ENCODE peak calls at places on chromosomes 4 and X, in five cellular contexts. S is CD8-positive, alpha-beta T cell; Y is mammary epithelial cell; G is lower lobe of right lung; U is PC-3. J is an unnamed sample.

GRCh38 chr4:94274912-94275311 is 67.2 kb downstream of the SMARCAD1 start:
- DNase-seq in S (no peak), Y (no peak), G (no peak), U (peak), J (no peak)

GRCh38 chrX:119007189-119007770 is 32.9 kb downstream of the LONRF3 start:
- DNase-seq in S (no peak), Y (no peak), G (no peak), U (no peak), J (no peak)

GRCh38 chr4:111937368-111937767 is 207.9 kb upstream of the FAM241A start:
- DNase-seq in S (no peak), Y (peak), G (no peak), U (peak), J (no peak)

GRCh38 chr4:55386073-55386472 is 9.7 kb upstream of the TMEM165 start:
- DNase-seq in S (no peak), Y (peak), G (no peak), U (peak), J (no peak)

GRCh38 chr4:2484169-2484568 is 15.3 kb downstream of the RNF4 start:
- DNase-seq in S (no peak), Y (no peak), G (no peak), U (no peak), J (no peak)

GRCh38 chrX:33194876-33195433 is 16.4 kb downstream of the DMD start:
- DNase-seq in S (no peak), Y (no peak), G (no peak), U (no peak), J (no peak)

GRCh38 chrX:54064564-54064963 is 20.3 kb upstream of the PHF8 start:
- DNase-seq in S (no peak), Y (no peak), G (no peak), U (peak), J (no peak)

GRCh38 chrX:147953976-147954375 is 27.2 kb upstream of the FMR1NB start:
- DNase-seq in S (no peak), Y (no peak), G (no peak), U (no peak), J (no peak)

GRCh38 chrX:65668362-65669310 is 1.2 kb downstream of the MSN start:
- DNase-seq in S (peak), Y (peak), G (peak), U (peak), J (peak)

GRCh38 chrX:106621836-106622235 is 10.1 kb downstream of the RADX start:
- DNase-seq in S (no peak), Y (no peak), G (no peak), U (no peak), J (no peak)

GRCh38 chr4:54066718-54067129 is 2.3 kb upstream of the CHIC2 start:
- DNase-seq in S (no peak), Y (no peak), G (no peak), U (no peak), J (no peak)

GRCh38 chr4:7514281-7514680 is 79.6 kb upstream of the PSAPL1 start:
- DNase-seq in S (no peak), Y (no peak), G (no peak), U (no peak), J (no peak)

GRCh38 chrX:11899091-11899490 is 141.1 kb downstream of the MSL3 start:
- DNase-seq in S (no peak), Y (peak), G (no peak), U (peak), J (no peak)

GRCh38 chr4:40915318-40916217 is 165.8 kb downstream of the NSUN7 start:
- DNase-seq in S (no peak), Y (no peak), G (no peak), U (no peak), J (no peak)

GRCh38 chrX:147803948-147804347 is 107.8 kb upstream of the FMR1 start:
- DNase-seq in S (no peak), Y (no peak), G (no peak), U (peak), J (no peak)

GRCh38 chrX:76076124-76076523 is 96.7 kb upstream of the PBDC1 start:
- DNase-seq in S (no peak), Y (no peak), G (no peak), U (no peak), J (no peak)

GRCh38 chrX:37423864-37424569 is 74.9 kb downstream of the PRRG1 start:
- DNase-seq in S (no peak), Y (no peak), G (no peak), U (peak), J (no peak)

GRCh38 chrX:51155157-51155556 is 177.5 kb upstream of the NUDT10 start:
- DNase-seq in S (no peak), Y (no peak), G (no peak), U (no peak), J (no peak)

GRCh38 chrX:55874807-55875206 is 157.3 kb downstream of the RRAGB start:
- DNase-seq in S (no peak), Y (no peak), G (no peak), U (no peak), J (no peak)

GRCh38 chr4:184805462-184806245 is 20.1 kb downstream of the ACSL1 start:
- DNase-seq in S (no peak), Y (no peak), G (peak), U (peak), J (peak)

GRCh38 chr4:135777386-135777785 is 1575.8 kb upstream of the PABPC4L start:
- DNase-seq in S (no peak), Y (no peak), G (no peak), U (no peak), J (no peak)

GRCh38 chr4:2893772-2894171 is 50.1 kb downstream of the ADD1 start:
- DNase-seq in S (no peak), Y (no peak), G (no peak), U (no peak), J (no peak)

GRCh38 chr4:53573696-53574095 is 17.6 kb downstream of the LNX1 start:
- DNase-seq in S (no peak), Y (no peak), G (no peak), U (no peak), J (no peak)

GRCh38 chr4:52263612-52264011 is 212.5 kb downstream of the SPATA18 start:
- DNase-seq in S (no peak), Y (peak), G (no peak), U (peak), J (no peak)

GRCh38 chrX:43949669-43950068 is 23.5 kb downstream of the NDP start:
- DNase-seq in S (peak), Y (no peak), G (peak), U (peak), J (no peak)

GRCh38 chrX:63855896-63856295 is 70.9 kb upstream of the ARHGEF9 start:
- DNase-seq in S (no peak), Y (peak), G (no peak), U (no peak), J (no peak)

GRCh38 chr4:163621844-163622243 is 127.4 kb downstream of the TMA16 start:
- DNase-seq in S (no peak), Y (no peak), G (no peak), U (no peak), J (no peak)

GRCh38 chr4:25927361-25928040 is 13.5 kb downstream of the SMIM20 start:
- DNase-seq in S (no peak), Y (no peak), G (no peak), U (no peak), J (no peak)
- H3K4me3 ChIP-seq in S (no peak), Y (no peak), G (no peak), U (no peak), J (no peak)

DNA sequence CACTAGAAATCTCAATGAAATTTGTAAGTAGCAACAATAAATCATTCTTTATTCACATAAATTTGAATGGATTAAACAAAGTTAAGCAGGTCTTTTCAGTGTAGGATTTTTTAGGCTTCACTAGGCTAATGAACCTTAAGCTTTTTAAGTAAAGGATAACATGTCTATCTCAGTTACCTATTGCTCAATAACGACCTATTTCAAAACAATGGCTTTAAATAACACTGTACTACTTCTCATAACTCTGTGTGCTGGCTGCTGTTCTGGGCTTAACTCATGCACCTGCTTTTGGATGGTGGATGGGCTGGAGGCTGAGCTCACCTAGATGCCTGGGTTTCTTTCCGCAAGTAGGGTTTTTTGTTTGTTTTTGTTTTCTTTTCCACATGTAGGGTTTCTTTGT is 495.0 kb upstream of the SLIT2 start:
- DNase-seq in S (no peak), Y (no peak), G (no peak), U (no peak), J (no peak)
- TF ChIP-seq CTCF in S (no peak), Y (no peak), G (no peak), U (no peak), J (no peak)

GRCh38 chr4:158411180-158411721 is 110.4 kb upstream of the RXFP1 start:
- DNase-seq in S (no peak), Y (peak), G (no peak), U (no peak), J (no peak)
- H3K27ac ChIP-seq in S (no peak), Y (no peak), G (no peak), U (no peak), J (no peak)

DNA sequence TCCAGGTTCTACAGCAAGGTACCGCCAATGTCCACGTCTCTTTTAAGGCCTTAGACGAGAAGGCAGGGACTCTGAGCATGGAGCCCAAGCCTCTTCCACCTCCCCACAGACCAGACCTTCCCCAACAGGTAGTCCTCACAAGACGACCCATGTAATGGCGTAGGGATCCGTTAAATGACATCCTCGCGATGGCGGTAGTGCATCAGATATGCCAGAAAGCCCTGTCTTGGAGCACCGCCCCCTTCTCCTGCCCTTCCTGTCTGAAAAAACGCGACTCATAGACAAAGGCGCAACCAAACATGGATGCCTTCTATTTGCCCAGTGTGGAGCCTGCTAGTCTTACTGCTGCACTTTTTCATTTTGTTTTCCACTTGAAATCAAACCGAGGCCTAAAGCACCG is 185.4 kb downstream of the OR13H1 start:
- DNase-seq in S (peak), Y (peak), G (no peak), U (no peak), J (no peak)
- H3K4me3 ChIP-seq in S (no peak), Y (peak), G (no peak), U (no peak), J (peak)

DNA sequence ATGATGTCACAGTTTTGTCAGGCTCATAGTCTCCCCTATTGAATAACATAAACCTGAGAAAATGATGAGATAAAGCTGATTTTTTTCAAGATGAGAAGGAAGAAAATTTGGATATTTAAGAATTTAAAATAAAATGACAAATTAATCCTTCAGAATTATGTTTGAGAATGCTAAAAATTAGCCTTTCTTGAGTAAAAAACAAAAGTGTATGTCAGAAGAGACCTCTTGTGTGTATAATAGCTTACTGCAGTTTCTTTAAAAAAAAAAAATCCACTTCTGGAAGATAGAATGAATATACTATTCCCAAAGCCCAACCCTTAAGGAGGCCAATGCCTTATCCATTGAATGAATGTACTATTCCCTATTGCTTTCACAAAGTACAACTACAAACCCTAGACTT is 281.7 kb downstream of the RAPGEF2 start:
- DNase-seq in S (no peak), Y (no peak), G (no peak), U (no peak), J (no peak)
- TF ChIP-seq CTCF in S (no peak), Y (peak), G (no peak), U (no peak), J (no peak)